ENCODE peak calls at places on chromosomes 6 and 20, in ten cellular contexts. G is heart left ventricle; U is naive thymus-derived CD4-positive, alpha-beta T cell; M is H1; E is foreskin keratinocyte; I is SJSA1; P is cardiac muscle cell; K is GM23248; F is IMR-90; J is neuronal stem cell. X is an unnamed sample.

GRCh38 chr6:53627391-53628218 is 38.0 kb downstream of the KLHL31 start:
- DNase-seq in G (no peak), U (no peak), M (no peak), E (peak; percentile 60), I (no peak), P (no peak), K (no peak), F (no peak), J (no peak), X (no peak)

GRCh38 chr20:47392015-47392720 is 35.7 kb upstream of the ZMYND8 start:
- DNase-seq in G (peak; percentile 62), U (no peak), M (no peak), E (peak; percentile 96), I (peak; percentile 88), P (peak; percentile 93), K (peak; percentile 97), F (peak; percentile 97), J (no peak), X (no peak)

GRCh38 chr6:42010909-42011308 is 39.4 kb upstream of the TAF8 start:
- DNase-seq in G (no peak), U (no peak), M (no peak), E (no peak), I (no peak), P (no peak), K (no peak), F (no peak), J (no peak), X (no peak)

GRCh38 chr6:35683267-35683666 is 5.4 kb downstream of the FKBP5 start:
- DNase-seq in G (no peak), U (no peak), M (no peak), E (no peak), I (no peak), P (no peak), K (no peak), F (no peak), J (no peak), X (no peak)

GRCh38 chr6:161406633-161407032 is 132.8 kb upstream of the AGPAT4 start:
- DNase-seq in G (no peak), U (no peak), M (no peak), E (peak; percentile 91), I (peak; percentile 59), P (peak; percentile 81), K (peak; percentile 82), F (peak; percentile 88), J (no peak), X (no peak)

GRCh38 chr6:2848851-2849250 is 7.2 kb upstream of the SERPINB1 start:
- DNase-seq in G (no peak), U (peak; percentile 74), M (no peak), E (no peak), I (no peak), P (no peak), K (no peak), F (no peak), J (no peak), X (no peak)

GRCh38 chr6:141388666-141389065 is 744.1 kb upstream of the GJE1 start:
- DNase-seq in G (no peak), U (no peak), M (no peak), E (no peak), I (no peak), P (no peak), K (no peak), F (no peak), J (no peak), X (no peak)

GRCh38 chr6:81984599-81984998 is 232.1 kb upstream of the TENT5A start:
- DNase-seq in G (no peak), U (no peak), M (no peak), E (no peak), I (no peak), P (no peak), K (no peak), F (no peak), J (no peak), X (no peak)

GRCh38 chr6:101705866-101706265 is 312.4 kb downstream of the GRIK2 start:
- DNase-seq in G (no peak), U (no peak), M (no peak), E (no peak), I (no peak), P (peak; percentile 34), K (peak; percentile 20), F (peak; percentile 43), J (no peak), X (no peak)

GRCh38 chr20:36591854-36592641 is 13.5 kb upstream of the RAB5IF start:
- DNase-seq in G (peak; percentile 35), U (peak; percentile 23), M (no peak), E (no peak), I (no peak), P (peak; percentile 44), K (peak; percentile 64), F (peak; percentile 51), J (no peak), X (no peak)

GRCh38 chr20:34099675-34100074 is 12.4 kb downstream of the EIF2S2 start:
- DNase-seq in G (no peak), U (no peak), M (no peak), E (no peak), I (no peak), P (no peak), K (no peak), F (no peak), J (no peak), X (no peak)

GRCh38 chr6:1618305-1619105 is 8.8 kb downstream of the FOXC1 start:
- DNase-seq in G (peak; percentile 18), U (no peak), M (no peak), E (no peak), I (no peak), P (no peak), K (no peak), F (no peak), J (no peak), X (peak; percentile 50)

GRCh38 chr6:16805190-16805860 is 44.1 kb upstream of the ATXN1 start:
- DNase-seq in G (no peak), U (no peak), M (no peak), E (peak; percentile 40), I (no peak), P (no peak), K (peak; percentile 6), F (no peak), J (no peak), X (no peak)

GRCh38 chr20:2729251-2729713 is 36.7 kb downstream of the EBF4 start:
- DNase-seq in G (no peak), U (peak; percentile 72), M (no peak), E (no peak), I (no peak), P (peak; percentile 82), K (no peak), F (no peak), J (no peak), X (no peak)

GRCh38 chr6:162123797-162124196 is 603.8 kb downstream of the PRKN start:
- DNase-seq in G (peak; percentile 33), U (no peak), M (no peak), E (no peak), I (no peak), P (peak; percentile 40), K (peak; percentile 10), F (no peak), J (no peak), X (no peak)

GRCh38 chr6:42742116-42742894 is 3.6 kb downstream of the TBCC start:
- DNase-seq in G (no peak), U (no peak), M (no peak), E (peak; percentile 73), I (no peak), P (peak; percentile 48), K (peak; percentile 49), F (peak; percentile 68), J (no peak), X (peak; percentile 22)

GRCh38 chr6:15313367-15313766 is 67.5 kb downstream of the JARID2 start:
- DNase-seq in G (peak; percentile 77), U (no peak), M (peak; percentile 41), E (no peak), I (no peak), P (no peak), K (peak; percentile 34), F (no peak), J (no peak), X (peak; percentile 70)

GRCh38 chr20:56373942-56374341 is 15.2 kb downstream of the FAM210B start:
- DNase-seq in G (no peak), U (no peak), M (no peak), E (peak; percentile 89), I (no peak), P (peak; percentile 97), K (peak; percentile 95), F (peak; percentile 98), J (no peak), X (no peak)

DNA sequence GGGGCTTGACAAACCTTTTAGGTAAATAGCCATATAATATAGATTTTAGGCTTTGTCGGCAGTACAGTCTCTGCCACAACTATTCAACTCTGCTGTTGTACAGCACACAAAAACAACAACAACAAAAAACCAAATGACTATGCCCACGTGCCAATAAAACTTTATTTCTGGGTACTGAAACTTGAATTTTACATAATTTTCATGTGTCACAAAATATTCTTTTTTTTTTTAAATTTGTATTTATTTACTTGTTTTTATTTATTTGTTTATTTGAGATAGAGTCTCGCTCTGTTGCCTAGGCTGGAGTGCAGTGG is 34.8 kb upstream of the B4GALT5 start:
- DNase-seq in G (no peak), U (no peak), M (no peak), E (no peak), I (no peak), P (no peak), K (no peak), F (no peak), J (no peak), X (no peak)
- H3K27ac ChIP-seq in G (peak overlapping the region; percentile 82), U (no peak overlapping the region), M (no peak overlapping the region), E (no peak overlapping the region), I (no peak overlapping the region), P (no peak overlapping the region), K (peak overlapping the region; percentile 60), F (no peak overlapping the region), J (no peak overlapping the region), X (no peak overlapping the region)

GRCh38 chr20:52945268-52945667 is 26.9 kb upstream of the TSHZ2 start:
- DNase-seq in G (no peak), U (no peak), M (no peak), E (no peak), I (no peak), P (no peak), K (no peak), F (no peak), J (no peak), X (no peak)
- H3K27ac ChIP-seq in G (no peak overlapping the region), U (no peak overlapping the region), M (no peak overlapping the region), E (peak overlapping the region; percentile 16), I (no peak overlapping the region), P (no peak overlapping the region), K (no peak overlapping the region), F (no peak overlapping the region), J (no peak overlapping the region), X (no peak overlapping the region)

DNA sequence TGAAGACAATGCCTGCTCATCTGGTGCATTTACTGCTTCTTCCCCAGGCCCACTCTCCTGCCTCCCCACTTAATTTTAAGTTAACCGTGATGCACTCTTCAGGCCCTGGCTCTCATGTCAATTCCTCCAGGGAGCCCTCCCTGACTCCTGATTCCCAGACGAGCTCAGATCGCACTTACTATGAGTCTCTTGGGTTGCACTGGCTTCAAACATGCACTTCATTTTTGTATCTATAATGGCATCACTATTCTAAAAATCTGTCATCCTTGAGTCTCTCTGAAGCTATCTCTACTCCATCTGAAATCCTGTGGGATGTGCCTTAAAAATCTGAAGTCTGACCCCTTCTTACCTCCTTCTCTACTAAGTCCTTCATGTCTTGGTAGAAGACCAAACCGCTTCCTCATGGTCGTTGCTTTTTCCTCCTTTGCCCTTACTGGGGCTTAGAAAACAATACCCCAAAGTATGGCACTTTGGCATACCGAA is 24.7 kb downstream of the COX4I2 start:
- DNase-seq in G (no peak), U (no peak), M (no peak), E (no peak), I (no peak), P (no peak), K (no peak), F (no peak), J (no peak), X (no peak)
- H3K27ac ChIP-seq in G (peak overlapping the region; percentile 78), U (peak overlapping the region; percentile 69), M (no peak overlapping the region), E (no peak overlapping the region), I (no peak overlapping the region), P (no peak overlapping the region), K (peak overlapping the region; percentile 59), F (peak overlapping the region; percentile 56), J (no peak overlapping the region), X (peak overlapping the region; percentile 41)

GRCh38 chr6:11209369-11209768 is 23.1 kb downstream of the NEDD9 start:
- DNase-seq in G (no peak), U (no peak), M (no peak), E (no peak), I (no peak), P (no peak), K (no peak), F (no peak), J (no peak), X (no peak)
- H3K27ac ChIP-seq in G (peak overlapping the region; percentile 82), U (no peak overlapping the region), M (no peak overlapping the region), E (no peak overlapping the region), I (no peak overlapping the region), P (no peak overlapping the region), K (peak overlapping the region; percentile 1), F (no peak overlapping the region), J (no peak overlapping the region), X (peak overlapping the region; percentile 97)

X was measured in aorta.